ENCODE peak calls at places on chromosome 20, in six cellular contexts. Y is mammary epithelial cell; D is RWPE1; S is stimulated activated CD8-positive, alpha-beta memory T cell treated with anti-CD3 and anti-CD28 coated beads, Interleukin-12 subunit alpha, Interleukin-12 subunit beta, amount 100 ng/mL, for 1 hour; U is CD4-positive, alpha-beta T cell; B is activated CD8-positive, alpha-beta memory T cell treated with anti-CD3 and anti-CD28 coated beads for 24 hours. A is an unnamed sample.

GRCh38 chr20:52204136-52204535 is 12.6 kb upstream of the ZFP64 start:
- DNase-seq in Y (no peak), B (no peak), S (no peak), U (no peak), D (peak; percentile 29), A (no peak)

GRCh38 chr20:1299522-1299921 is 29.4 kb downstream of the SDCBP2 start:
- DNase-seq in D (peak; percentile 38), Y (no peak), B (peak; percentile 72), S (no peak), U (peak; percentile 24), A (no peak)

GRCh38 chr20:53707341-53708102 is 113.9 kb upstream of the ZNF217 start:
- DNase-seq in U (no peak), S (no peak), Y (no peak), D (no peak), B (peak; percentile 68), A (no peak)

GRCh38 chr20:11676618-11677289 is 240.9 kb upstream of the BTBD3 start:
- DNase-seq in B (no peak), U (no peak), D (peak; percentile 67), Y (peak; percentile 27), S (no peak), A (peak; percentile 60)

GRCh38 chr20:63224272-63225081 is 8.5 kb upstream of the YTHDF1 start:
- DNase-seq in U (no peak), Y (peak; percentile 44), D (peak; percentile 63), S (no peak), B (no peak), A (peak; percentile 40)

GRCh38 chr20:32333988-32334885 is 23.9 kb upstream of the ASXL1 start:
- DNase-seq in Y (no peak), U (peak; percentile 27), D (no peak), B (peak; percentile 72), S (peak; percentile 14), A (no peak)

GRCh38 chr20:53926428-53927028 is 143.9 kb downstream of the BCAS1 start:
- DNase-seq in B (no peak), Y (peak; percentile 99), D (peak; percentile 99), S (no peak), U (no peak), A (no peak)

GRCh38 chr20:50673146-50673830 is 18.1 kb downstream of the RIPOR3 start:
- DNase-seq in U (no peak), Y (no peak), S (no peak), B (no peak), D (no peak), A (no peak)

GRCh38 chr20:17638835-17639407 is 43.1 kb downstream of the RRBP1 start:
- DNase-seq in Y (no peak), B (no peak), U (no peak), D (no peak), S (no peak), A (no peak)

GRCh38 chr20:46648903-46649649 is 2.2 kb downstream of the SLC13A3 start:
- DNase-seq in Y (no peak), U (no peak), S (no peak), B (no peak), D (no peak), A (no peak)

GRCh38 chr20:58839474-58839874 is 11.2 kb downstream of the GNAS-AS1 start:
- DNase-seq in D (peak; percentile 44), B (peak; percentile 74), Y (peak; percentile 16), S (peak; percentile 15), U (peak; percentile 21), A (peak; percentile 23)

GRCh38 chr20:2692886-2693285 is 306 bp downstream of the EBF4 start:
- DNase-seq in D (no peak), U (no peak), S (no peak), Y (no peak), B (no peak), A (no peak)

GRCh38 chr20:9467995-9468394 is 46.4 kb upstream of the LAMP5 start:
- DNase-seq in Y (no peak), B (no peak), U (no peak), S (no peak), D (no peak), A (no peak)

GRCh38 chr20:60249436-60249835 is 291.2 kb downstream of the CDH26 start:
- DNase-seq in Y (peak; percentile 96), S (no peak), U (no peak), D (peak; percentile 99), B (peak; percentile 26), A (no peak)

GRCh38 chr20:44993343-44993742 is 27.0 kb downstream of the STK4 start:
- DNase-seq in D (peak; percentile 75), B (no peak), S (no peak), Y (no peak), U (no peak), A (no peak)

GRCh38 chr20:22825076-22825475 is 210.0 kb upstream of the SSTR4 start:
- DNase-seq in B (no peak), S (no peak), U (no peak), D (peak; percentile 24), Y (peak; percentile 49), A (no peak)

GRCh38 chr20:5002077-5002413 is 735 bp upstream of the SLC23A2 start:
- DNase-seq in B (no peak), S (no peak), U (no peak), Y (no peak), D (no peak), A (peak; percentile 40)

GRCh38 chr20:4300921-4301320 is 285.6 kb upstream of the RNF24 start:
- DNase-seq in S (no peak), B (no peak), D (no peak), Y (no peak), U (no peak), A (no peak)

GRCh38 chr20:36170542-36171215 is 16.1 kb downstream of the EPB41L1 start:
- DNase-seq in U (no peak), S (no peak), B (no peak), Y (no peak), D (no peak), A (no peak)

GRCh38 chr20:9112541-9113515 is 43.9 kb downstream of the PLCB4 start:
- DNase-seq in Y (peak; percentile 41), B (no peak), S (no peak), D (peak; percentile 9), U (no peak), A (peak; percentile 48)

GRCh38 chr20:50245561-50246366 is 55.1 kb downstream of the CEBPB start:
- DNase-seq in S (no peak), U (no peak), Y (peak; percentile 58), B (no peak), D (no peak), A (no peak)

GRCh38 chr20:45974896-45975565 is 3.0 kb upstream of the ZNF335 start:
- DNase-seq in U (no peak), Y (no peak), D (no peak), S (no peak), B (no peak), A (no peak)

GRCh38 chr20:329851-330232 is 4.5 kb downstream of the SOX12 start:
- DNase-seq in D (no peak), S (no peak), U (no peak), B (no peak), Y (no peak), A (no peak)

GRCh38 chr20:53061305-53061704 is 89.1 kb downstream of the TSHZ2 start:
- DNase-seq in B (no peak), S (no peak), D (no peak), U (no peak), Y (no peak), A (no peak)

GRCh38 chr20:49572857-49573256 is 4.9 kb upstream of the PTGIS start:
- DNase-seq in S (no peak), B (no peak), U (no peak), D (no peak), Y (no peak), A (no peak)

GRCh38 chr20:44287272-44288097 is 23.5 kb downstream of the FITM2 start:
- DNase-seq in U (no peak), Y (no peak), D (no peak), S (no peak), B (no peak), A (no peak)

A was measured in cerebellum.